ENCODE peak calls at places on chromosome 4, in six cellular contexts. One of them, this sample, is unnamed.
A peak's percentile ranks its signal among the peaks of the same experiment; 100 is the strongest.

GRCh38 chr4:32429151-32429550 is 1709.0 kb downstream of the PCDH7 start:
- DNase-seq in GM10248: no peak
- DNase-seq in tibial artery: no peak
- DNase-seq in breast epithelium: no peak
- DNase-seq in endothelial cell: no peak
- DNase-seq in PC-3: no peak
- DNase-seq in this sample: no peak

GRCh38 chr4:123599920-123600394 is 203.4 kb downstream of the SPRY1 start:
- DNase-seq in PC-3: no peak
- DNase-seq in tibial artery: peak; percentile 73
- DNase-seq in breast epithelium: peak; percentile 84
- DNase-seq in GM10248: peak; percentile 44
- DNase-seq in endothelial cell: peak; percentile 63
- DNase-seq in this sample: peak; percentile 38

GRCh38 chr4:48490012-48490679 is at the start of gene ZAR1:
- DNase-seq in PC-3: no peak
- DNase-seq in breast epithelium: no peak
- DNase-seq in tibial artery: no peak
- DNase-seq in endothelial cell: no peak
- DNase-seq in GM10248: no peak
- DNase-seq in this sample: peak; percentile 29

GRCh38 chr4:21001490-21001889 is 301.2 kb downstream of the PACRGL start:
- DNase-seq in breast epithelium: no peak
- DNase-seq in tibial artery: no peak
- DNase-seq in PC-3: no peak
- DNase-seq in GM10248: no peak
- DNase-seq in endothelial cell: no peak
- DNase-seq in this sample: no peak

GRCh38 chr4:6641164-6641970 is 882 bp downstream of the MRFAP1 start:
- DNase-seq in breast epithelium: peak; percentile 29
- DNase-seq in endothelial cell: peak; percentile 46
- DNase-seq in PC-3: peak; percentile 13
- DNase-seq in tibial artery: peak; percentile 74
- DNase-seq in GM10248: no peak
- DNase-seq in this sample: peak; percentile 55

GRCh38 chr4:185106353-185106752 is 36.7 kb upstream of the SLC25A4 start:
- DNase-seq in PC-3: no peak
- DNase-seq in GM10248: no peak
- DNase-seq in endothelial cell: no peak
- DNase-seq in tibial artery: no peak
- DNase-seq in breast epithelium: no peak
- DNase-seq in this sample: no peak

GRCh38 chr4:35939746-35940145 is 304.6 kb downstream of the ARAP2 start:
- DNase-seq in GM10248: no peak
- DNase-seq in endothelial cell: no peak
- DNase-seq in tibial artery: no peak
- DNase-seq in PC-3: peak; percentile 3
- DNase-seq in breast epithelium: no peak
- DNase-seq in this sample: no peak

GRCh38 chr4:86338989-86339388 is 20.9 kb downstream of the MAPK10 start:
- DNase-seq in GM10248: no peak
- DNase-seq in tibial artery: no peak
- DNase-seq in breast epithelium: no peak
- DNase-seq in endothelial cell: no peak
- DNase-seq in PC-3: peak; percentile 87
- DNase-seq in this sample: no peak

GRCh38 chr4:33566649-33567048 is 2677.7 kb downstream of the ARAP2 start:
- DNase-seq in GM10248: no peak
- DNase-seq in PC-3: no peak
- DNase-seq in breast epithelium: no peak
- DNase-seq in tibial artery: no peak
- DNase-seq in endothelial cell: no peak
- DNase-seq in this sample: no peak

GRCh38 chr4:156898373-156899117 is 73.1 kb downstream of the PDGFC start:
- DNase-seq in PC-3: peak; percentile 20
- DNase-seq in tibial artery: no peak
- DNase-seq in GM10248: no peak
- DNase-seq in endothelial cell: no peak
- DNase-seq in breast epithelium: no peak
- DNase-seq in this sample: no peak

GRCh38 chr4:47413515-47413914 is 50.0 kb downstream of the COMMD8 start:
- DNase-seq in endothelial cell: no peak
- DNase-seq in breast epithelium: no peak
- DNase-seq in GM10248: no peak
- DNase-seq in PC-3: no peak
- DNase-seq in tibial artery: no peak
- DNase-seq in this sample: no peak
- TF ChIP-seq CTCF in endothelial cell: no peak
- TF ChIP-seq CTCF in breast epithelium: no peak
- TF ChIP-seq CTCF in GM10248: no peak
- TF ChIP-seq CTCF in PC-3: no peak
- TF ChIP-seq CTCF in tibial artery: no peak
- TF ChIP-seq CTCF in this sample: no peak

GRCh38 chr4:139768366-139768765 is 102.7 kb downstream of the MGST2 start:
- DNase-seq in tibial artery: no peak
- DNase-seq in PC-3: no peak
- DNase-seq in breast epithelium: no peak
- DNase-seq in GM10248: no peak
- DNase-seq in endothelial cell: no peak
- DNase-seq in this sample: no peak

GRCh38 chr4:139770361-139770760 is 104.7 kb downstream of the MGST2 start:
- DNase-seq in PC-3: no peak
- DNase-seq in tibial artery: peak; percentile 69
- DNase-seq in endothelial cell: no peak
- DNase-seq in GM10248: no peak
- DNase-seq in breast epithelium: no peak
- DNase-seq in this sample: no peak

GRCh38 chr4:139768913-139769312 is 103.3 kb downstream of the MGST2 start:
- DNase-seq in tibial artery: no peak
- DNase-seq in GM10248: no peak
- DNase-seq in PC-3: no peak
- DNase-seq in endothelial cell: no peak
- DNase-seq in breast epithelium: no peak
- DNase-seq in this sample: no peak

GRCh38 chr4:139767585-139767984 is 102.0 kb downstream of the MGST2 start:
- DNase-seq in tibial artery: no peak
- DNase-seq in endothelial cell: no peak
- DNase-seq in breast epithelium: no peak
- DNase-seq in PC-3: no peak
- DNase-seq in GM10248: no peak
- DNase-seq in this sample: no peak

DNA sequence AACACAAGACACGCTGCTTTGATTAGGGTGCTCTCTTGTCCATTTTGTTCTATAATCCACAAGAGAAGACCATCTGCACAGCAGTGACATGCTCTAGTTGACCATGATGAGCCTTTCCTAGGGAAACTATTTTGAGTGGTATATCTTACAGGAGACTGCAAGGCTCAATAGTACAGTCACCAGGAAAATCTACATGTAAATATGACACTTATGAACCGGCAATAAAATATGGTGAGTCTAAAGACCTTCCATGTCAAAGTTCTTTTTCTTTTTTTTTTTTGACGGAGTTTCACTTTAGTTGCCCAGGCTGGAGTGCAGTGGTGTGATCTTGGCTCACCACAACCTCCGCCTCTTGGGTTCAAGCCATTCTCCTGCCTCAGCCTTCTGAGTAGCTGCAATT is 103.7 kb downstream of the MGST2 start:
- DNase-seq in endothelial cell: no peak
- DNase-seq in tibial artery: no peak
- DNase-seq in PC-3: no peak
- DNase-seq in breast epithelium: no peak
- DNase-seq in GM10248: no peak
- DNase-seq in this sample: no peak
- TF ChIP-seq CTCF in endothelial cell: no peak
- TF ChIP-seq CTCF in tibial artery: no peak
- TF ChIP-seq CTCF in PC-3: no peak
- TF ChIP-seq CTCF in breast epithelium: no peak
- TF ChIP-seq CTCF in GM10248: no peak
- TF ChIP-seq CTCF in this sample: no peak

GRCh38 chr4:12122316-12122715 is 693.6 kb upstream of the HS3ST1 start:
- DNase-seq in breast epithelium: no peak
- DNase-seq in endothelial cell: no peak
- DNase-seq in GM10248: no peak
- DNase-seq in tibial artery: no peak
- DNase-seq in PC-3: no peak
- DNase-seq in this sample: no peak
- TF ChIP-seq CTCF in breast epithelium: no peak
- TF ChIP-seq CTCF in endothelial cell: no peak
- TF ChIP-seq CTCF in GM10248: no peak
- TF ChIP-seq CTCF in tibial artery: no peak
- TF ChIP-seq CTCF in PC-3: no peak
- TF ChIP-seq CTCF in this sample: no peak

DNA sequence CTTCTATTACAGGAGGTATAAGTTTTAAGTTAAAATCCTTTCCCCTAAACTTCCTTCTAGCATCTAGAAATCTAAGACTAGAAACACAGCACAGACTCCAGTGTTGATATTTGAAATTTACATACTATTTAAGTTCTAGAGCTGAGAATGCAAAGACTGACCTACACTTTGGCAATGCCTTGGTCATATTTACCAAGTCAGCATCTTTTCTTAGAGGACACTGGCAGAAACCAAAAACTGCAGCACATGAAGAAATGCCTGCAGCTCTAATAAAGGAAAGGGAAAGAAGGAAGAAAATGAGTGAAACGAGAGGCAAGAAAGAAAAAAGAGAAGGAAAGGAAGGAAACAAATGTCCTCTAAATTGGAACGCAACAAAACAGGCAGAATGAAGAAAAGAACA is 443.7 kb upstream of the RASGEF1B start:
- DNase-seq in tibial artery: no peak
- DNase-seq in GM10248: no peak
- DNase-seq in breast epithelium: no peak
- DNase-seq in PC-3: no peak
- DNase-seq in endothelial cell: no peak
- DNase-seq in this sample: no peak
- TF ChIP-seq CTCF in tibial artery: no peak
- TF ChIP-seq CTCF in GM10248: no peak
- TF ChIP-seq CTCF in breast epithelium: no peak
- TF ChIP-seq CTCF in PC-3: no peak
- TF ChIP-seq CTCF in endothelial cell: no peak
- TF ChIP-seq CTCF in this sample: no peak

DNA sequence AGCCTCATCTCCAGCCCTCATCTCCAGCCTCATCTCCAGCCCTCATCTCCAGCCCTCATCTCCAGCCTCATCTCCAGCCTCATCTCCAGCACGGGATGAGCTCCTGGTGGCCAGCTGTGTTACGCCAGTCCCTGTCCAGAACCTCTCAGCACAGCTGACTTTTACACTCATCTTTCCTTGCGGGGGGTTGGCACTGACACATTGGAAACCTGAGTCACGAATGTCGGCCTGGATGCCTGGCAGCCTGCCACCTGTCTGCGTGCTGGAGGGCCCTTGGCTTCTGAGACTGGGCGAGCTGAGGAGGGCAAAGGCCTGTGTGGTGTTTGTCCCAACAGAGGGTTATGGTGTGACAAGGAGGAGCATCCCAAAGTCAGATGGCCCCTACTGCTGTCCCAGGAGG is 66.1 kb upstream of the HGFAC start:
- DNase-seq in breast epithelium: no peak
- DNase-seq in PC-3: peak; percentile 74
- DNase-seq in endothelial cell: no peak
- DNase-seq in GM10248: no peak
- DNase-seq in tibial artery: no peak
- DNase-seq in this sample: no peak
- TF ChIP-seq CTCF in breast epithelium: no peak
- TF ChIP-seq CTCF in PC-3: no peak
- TF ChIP-seq CTCF in endothelial cell: no peak
- TF ChIP-seq CTCF in GM10248: no peak
- TF ChIP-seq CTCF in tibial artery: no peak
- TF ChIP-seq CTCF in this sample: no peak

DNA sequence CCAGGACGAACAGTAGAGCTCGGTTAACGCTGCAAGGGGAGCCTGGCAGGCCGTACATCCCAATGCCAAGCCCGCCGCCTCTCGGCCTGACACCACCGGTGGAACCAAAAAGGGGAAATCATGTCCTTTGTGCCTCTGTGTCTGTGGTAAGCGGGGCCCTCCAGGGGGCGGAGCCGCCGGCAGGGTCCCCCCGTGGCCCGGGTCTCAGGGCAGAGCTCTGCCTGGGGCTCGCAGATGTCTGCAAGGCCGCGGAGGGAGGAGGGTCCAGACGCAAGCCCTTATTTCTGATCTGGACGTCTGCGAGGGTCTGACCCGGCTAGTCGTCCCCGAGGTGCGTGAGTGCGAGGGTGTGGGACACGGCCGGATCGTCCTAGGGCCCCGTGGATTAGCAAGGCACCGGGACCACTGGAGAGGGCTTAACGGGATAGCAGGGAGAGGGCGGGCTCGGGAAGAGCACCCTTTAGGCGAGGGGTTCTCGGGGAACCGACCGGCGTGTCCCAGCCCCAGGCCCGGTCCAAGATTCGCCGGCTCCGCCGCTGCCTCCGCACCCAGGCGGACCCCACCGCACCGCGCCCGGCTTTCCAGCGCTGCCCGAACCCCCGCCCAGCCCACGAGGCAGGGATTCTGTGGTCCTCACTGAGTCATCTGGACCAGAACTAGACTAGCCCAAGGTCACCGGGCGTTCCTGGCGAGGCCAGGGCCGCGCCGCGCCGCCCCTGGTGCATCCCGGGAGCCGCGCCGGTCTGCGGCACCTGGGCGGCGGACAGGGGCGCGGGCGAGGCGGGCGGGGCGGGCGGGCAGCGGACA is 858 bp upstream of the FAM193A start:
- DNase-seq in GM10248: peak; percentile 55
- DNase-seq in PC-3: no peak
- DNase-seq in tibial artery: peak; percentile 76
- DNase-seq in breast epithelium: peak; percentile 35
- DNase-seq in endothelial cell: peak; percentile 62
- DNase-seq in this sample: peak; percentile 86
- TF ChIP-seq CTCF in GM10248: peak; percentile 59
- TF ChIP-seq CTCF in PC-3: no peak
- TF ChIP-seq CTCF in tibial artery: no peak
- TF ChIP-seq CTCF in breast epithelium: no peak
- TF ChIP-seq CTCF in endothelial cell: no peak
- TF ChIP-seq CTCF in this sample: no peak

DNA sequence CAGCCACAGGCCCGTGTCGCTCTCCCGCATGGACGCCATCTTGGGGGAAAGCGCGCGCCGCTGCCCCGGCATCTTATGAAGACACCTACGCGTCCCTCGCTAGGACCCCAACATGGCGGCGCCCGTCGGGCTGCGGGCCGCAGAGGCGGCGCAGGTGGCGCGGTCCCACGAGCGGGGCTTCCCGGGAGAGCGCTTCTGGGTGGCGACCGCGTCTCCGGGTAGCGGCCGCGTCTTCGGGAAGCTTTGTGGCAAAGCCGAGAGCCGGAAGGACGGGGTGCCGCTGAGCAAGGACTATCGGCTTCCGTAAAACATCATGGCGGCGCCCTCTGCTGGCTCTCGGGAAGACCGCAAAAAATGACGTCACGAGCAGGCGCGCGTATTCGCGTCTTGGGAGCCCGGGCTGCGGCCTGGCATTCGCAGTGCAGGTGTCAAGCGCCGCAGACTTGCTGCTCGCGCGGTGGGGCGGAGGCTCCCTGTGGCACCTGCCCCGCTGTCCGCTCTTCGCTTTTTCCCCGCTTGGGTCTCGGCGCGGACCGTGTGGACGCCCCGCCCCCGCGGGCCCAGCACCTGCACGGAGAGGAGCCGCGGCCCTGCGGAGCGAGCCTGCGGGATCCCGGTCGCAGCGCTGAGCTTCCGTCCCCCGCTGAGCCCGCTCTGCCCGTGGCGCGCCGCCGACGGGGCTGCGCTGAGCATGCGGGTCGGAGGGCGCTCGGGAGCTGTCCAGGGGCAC is at the start of gene NELFA:
- DNase-seq in PC-3: peak; percentile 92
- DNase-seq in GM10248: peak; percentile 95
- DNase-seq in breast epithelium: peak; percentile 93
- DNase-seq in tibial artery: peak; percentile 96
- DNase-seq in endothelial cell: peak; percentile 89
- DNase-seq in this sample: peak; percentile 95
- TF ChIP-seq CTCF in PC-3: no peak
- TF ChIP-seq CTCF in GM10248: no peak
- TF ChIP-seq CTCF in breast epithelium: peak; percentile 55
- TF ChIP-seq CTCF in tibial artery: peak; percentile 56
- TF ChIP-seq CTCF in endothelial cell: peak; percentile 73
- TF ChIP-seq CTCF in this sample: peak; percentile 68

This sample was measured in glutamatergic neuron.